ENCODE peak calls at places on chromosomes 13 and 19, in five cellular contexts. G, L, U, I and Z are unnamed samples.
A peak's percentile ranks its signal among the peaks of the same experiment; 100 is the strongest.

GRCh38 chr13:98293570-98294142 is 116.6 kb upstream of the RNF113B start:
- DNase-seq in G (peak; percentile 39), L (no peak), U (no peak), I (no peak), Z (peak; percentile 52)

GRCh38 chr13:53198699-53199098 is 170.1 kb downstream of the OLFM4 start:
- DNase-seq in G (no peak), L (no peak), U (no peak), I (no peak), Z (no peak)

GRCh38 chr19:8373867-8374813 is 10.2 kb downstream of the ANGPTL4 start:
- DNase-seq in G (no peak), L (no peak), U (no peak), I (peak; percentile 60), Z (no peak)

GRCh38 chr13:106874308-106874707 is 306.4 kb upstream of the ARGLU1 start:
- DNase-seq in G (no peak), L (no peak), U (no peak), I (no peak), Z (no peak)

GRCh38 chr13:20702945-20703784 is at the start of gene IL17D:
- DNase-seq in G (no peak), L (no peak), U (peak; percentile 57), I (peak; percentile 20), Z (peak; percentile 60)

GRCh38 chr13:20990910-20991525 is 70.4 kb downstream of the LATS2 start:
- DNase-seq in G (no peak), L (no peak), U (no peak), I (no peak), Z (no peak)

GRCh38 chr19:7211191-7211988 is 82.8 kb downstream of the INSR start:
- DNase-seq in G (peak; percentile 90), L (no peak), U (no peak), I (peak; percentile 15), Z (no peak)

GRCh38 chr13:50914848-50915247 is 5.3 kb downstream of the RNASEH2B start:
- DNase-seq in G (no peak), L (no peak), U (peak; percentile 34), I (peak; percentile 24), Z (peak; percentile 10)

GRCh38 chr13:40388617-40389016 is 277.8 kb downstream of the FOXO1 start:
- DNase-seq in G (no peak), L (no peak), U (peak; percentile 96), I (no peak), Z (peak; percentile 44)

GRCh38 chr19:16094360-16095070 is 17.2 kb upstream of the RAB8A start:
- DNase-seq in G (no peak), L (no peak), U (no peak), I (peak; percentile 48), Z (no peak)

GRCh38 chr19:46631481-46631880 is 4.5 kb downstream of the GNG8 start:
- DNase-seq in G (peak; percentile 34), L (no peak), U (no peak), I (peak; percentile 65), Z (peak; percentile 88)

GRCh38 chr19:30102239-30102638 is 160.2 kb downstream of the URI1 start:
- DNase-seq in G (no peak), L (no peak), U (no peak), I (no peak), Z (no peak)

GRCh38 chr19:30881986-30882385 is 467.2 kb downstream of the TSHZ3 start:
- DNase-seq in G (no peak), L (no peak), U (no peak), I (no peak), Z (no peak)

GRCh38 chr13:102198418-102199322 is 203.2 kb downstream of the FGF14 start:
- DNase-seq in G (peak; percentile 56), L (no peak), U (no peak), I (peak; percentile 44), Z (peak; percentile 35)

GRCh38 chr19:4550018-4550417 is 9.5 kb downstream of the SEMA6B start:
- DNase-seq in G (no peak), L (no peak), U (no peak), I (no peak), Z (no peak)

GRCh38 chr13:81017525-81018152 is 676.7 kb upstream of the SPRY2 start:
- DNase-seq in G (peak; percentile 72), L (no peak), U (peak; percentile 46), I (peak; percentile 75), Z (peak; percentile 70)

GRCh38 chr19:44677019-44677809 is 5.9 kb downstream of the CEACAM19 start:
- DNase-seq in G (peak; percentile 69), L (no peak), U (peak; percentile 30), I (peak; percentile 83), Z (peak; percentile 31)

GRCh38 chr13:30730526-30730925 is 4.8 kb upstream of the ALOX5AP start:
- DNase-seq in G (no peak), L (no peak), U (no peak), I (no peak), Z (no peak)

GRCh38 chr19:43700368-43701015 is 15.4 kb upstream of the IRGC start:
- DNase-seq in G (peak; percentile 87), L (no peak), U (no peak), I (peak; percentile 76), Z (peak; percentile 86)

GRCh38 chr19:34232566-34233481 is 21.5 kb upstream of the GARRE1 start:
- DNase-seq in G (peak; percentile 96), L (no peak), U (no peak), I (peak; percentile 95), Z (peak; percentile 91)

GRCh38 chr19:8045872-8046568 is 6.5 kb upstream of the CCL25 start:
- DNase-seq in G (no peak), L (no peak), U (no peak), I (no peak), Z (no peak)

GRCh38 chr19:13024958-13025653 is 29.8 kb downstream of the NFIX start:
- DNase-seq in G (no peak), L (no peak), U (no peak), I (no peak), Z (no peak)

GRCh38 chr13:109999659-110000533 is 213.5 kb upstream of the IRS2 start:
- DNase-seq in G (no peak), L (no peak), U (no peak), I (no peak), Z (no peak)

GRCh38 chr13:56900549-56901279 is 240.0 kb upstream of the PRR20A start:
- DNase-seq in G (no peak), L (no peak), U (no peak), I (no peak), Z (no peak)

GRCh38 chr19:39167461-39168257 is 29.1 kb upstream of the NCCRP1 start:
- DNase-seq in G (no peak), L (no peak), U (no peak), I (no peak), Z (no peak)

GRCh38 chr19:12994701-12995595 is at the start of gene NFIX:
- DNase-seq in G (peak; percentile 62), L (no peak), U (peak; percentile 28), I (peak; percentile 61), Z (peak; percentile 52)

GRCh38 chr13:98370806-98371553 is 193.9 kb upstream of the RNF113B start:
- DNase-seq in G (peak; percentile 88), L (no peak), U (no peak), I (peak; percentile 80), Z (peak; percentile 85)

GRCh38 chr19:55255618-55256423 is 3.0 kb downstream of the PPP6R1 start:
- DNase-seq in G (peak; percentile 5), L (no peak), U (peak; percentile 73), I (peak; percentile 46), Z (no peak)

GRCh38 chr19:6564393-6564792 is 26.6 kb downstream of the CD70 start:
- DNase-seq in G (peak; percentile 38), L (no peak), U (peak; percentile 42), I (peak; percentile 55), Z (no peak)

GRCh38 chr19:1093330-1093729 is 1.8 kb downstream of the POLR2E start:
- DNase-seq in G (no peak), L (no peak), U (no peak), I (no peak), Z (no peak)

GRCh38 chr19:1091544-1092175 is 3.5 kb downstream of the POLR2E start:
- DNase-seq in G (no peak), L (no peak), U (no peak), I (no peak), Z (no peak)

GRCh38 chr19:1094978-1095701 is at the start of gene POLR2E:
- DNase-seq in G (peak; percentile 99), L (peak; percentile 92), U (peak; percentile 99), I (peak; percentile 99), Z (peak; percentile 97)

GRCh38 chr19:1093811-1094553 is 1.2 kb downstream of the POLR2E start:
- DNase-seq in G (no peak), L (no peak), U (no peak), I (no peak), Z (no peak)

DNA sequence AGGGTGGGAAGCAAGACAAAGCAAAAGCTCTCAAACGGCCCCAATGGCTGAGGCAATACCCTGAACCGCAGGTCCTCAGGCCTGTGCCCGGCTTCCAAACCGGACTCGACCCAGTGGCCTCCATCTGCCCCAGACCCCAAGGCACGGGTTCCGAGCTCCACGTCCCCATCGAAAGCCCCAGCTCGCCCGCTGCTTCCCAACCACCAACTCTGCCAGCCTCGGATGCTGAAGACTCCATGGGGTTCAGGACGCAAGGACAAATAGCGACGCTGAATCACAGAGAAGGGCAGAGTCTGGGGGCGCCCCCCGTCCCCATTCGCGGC is 559 bp downstream of the POLR2E start:
- DNase-seq in G (no peak), L (no peak), U (no peak), I (no peak), Z (no peak)
- H3K4me3 ChIP-seq in G (peak overlapping the region; percentile 87), L (peak overlapping the region; percentile 98), U (peak overlapping the region; percentile 95), I (peak overlapping the region; percentile 91), Z (peak overlapping the region; percentile 89)

DNA sequence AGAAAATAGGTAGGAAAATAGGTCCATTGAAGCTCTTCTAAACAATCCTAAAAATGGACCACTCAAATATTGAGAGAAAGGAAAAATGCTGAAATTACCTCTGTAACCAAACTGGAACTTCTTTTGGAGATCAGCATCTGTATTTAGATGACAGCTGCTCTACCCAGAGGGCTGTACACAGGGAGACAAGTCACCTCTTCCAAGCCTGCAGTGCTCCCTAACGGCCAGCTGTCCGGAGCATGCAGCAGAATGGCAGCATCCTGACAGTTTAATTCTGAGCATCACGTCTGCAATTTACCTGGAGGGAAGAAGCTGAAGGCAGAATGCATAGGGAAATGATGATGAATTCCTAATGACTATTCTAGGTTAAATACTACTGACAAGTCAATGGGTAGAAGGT is 62.8 kb upstream of the DIAPH3 start:
- DNase-seq in G (peak; percentile 25), L (no peak), U (peak; percentile 3), I (peak; percentile 51), Z (peak; percentile 36)
- TF ChIP-seq CTCF in G (no peak), L (no peak), U (peak; percentile 18), I (peak; percentile 56), Z (peak; percentile 43)

DNA sequence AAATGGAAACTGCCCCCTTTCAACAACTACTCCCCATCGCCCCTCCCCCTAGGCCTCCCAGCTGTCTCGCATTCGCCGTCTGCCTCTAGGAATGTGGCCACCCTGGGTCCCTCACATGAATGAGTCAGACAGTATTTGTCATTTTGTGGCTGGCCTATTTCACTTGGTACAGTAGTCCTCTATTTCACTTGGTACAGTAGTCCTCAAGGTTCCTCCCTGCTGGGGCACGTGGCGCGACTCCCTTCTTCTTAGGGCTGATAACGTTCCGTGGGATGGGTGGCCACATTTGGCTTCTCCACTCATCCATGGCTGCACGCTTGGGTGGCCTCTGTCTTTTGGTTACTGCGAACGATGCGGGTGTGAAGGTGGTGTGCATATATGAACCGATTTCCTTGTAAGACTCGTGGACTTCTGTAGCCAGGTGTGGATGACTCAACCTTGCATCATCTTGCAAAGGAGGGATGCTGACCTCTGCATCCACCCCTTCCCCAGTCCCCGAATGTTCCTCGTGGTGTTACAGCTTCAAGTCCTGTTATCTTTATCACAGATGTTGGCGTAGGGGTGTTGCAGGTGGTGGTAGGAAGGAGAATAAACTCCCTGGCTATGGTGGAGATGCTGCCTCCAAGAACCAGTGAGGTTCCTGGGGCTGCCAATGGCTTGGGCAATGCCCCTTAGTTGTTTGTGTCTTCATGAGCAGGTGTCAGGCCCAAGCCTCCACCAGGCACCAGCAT is 112.1 kb upstream of the SOX1 start:
- DNase-seq in G (no peak), L (no peak), U (no peak), I (no peak), Z (no peak)
- H3K4me3 ChIP-seq in G (no peak overlapping the region), L (no peak overlapping the region), U (no peak overlapping the region), I (no peak overlapping the region), Z (no peak overlapping the region)

GRCh38 chr13:79937311-79938243 is 403.3 kb downstream of the SPRY2 start:
- DNase-seq in G (no peak), L (no peak), U (no peak), I (peak; percentile 25), Z (no peak)
- TF ChIP-seq CTCF in G (no peak), L (no peak), U (no peak), I (no peak), Z (no peak)